ENCODE peak calls at places on chromosomes 1 and 21, in eight cellular contexts. P is GM23338, S is GM23248, G is IMR-90, W is MM.1S, C is PC-3, D is fibroblast of lung, O is keratinocyte. M is an unnamed sample. For H4K20me1, the result is how much of the 10 kb centered on the place peaks cover.

GRCh38 chr1:59418361-59418760 is 121.5 kb downstream of the FGGY start:
- DNase-seq in G (peak), S (no peak), P (peak), W (no peak), O (no peak), C (no peak), D (peak), M (peak)

GRCh38 chr1:204725821-204726448 is 40.4 kb upstream of the LRRN2 start:
- DNase-seq in O (peak), P (no peak), D (peak), C (peak), S (no peak), G (no peak), W (no peak), M (no peak)

GRCh38 chr1:54051936-54052469 is 1.0 kb downstream of the TMEM59 start:
- DNase-seq in W (no peak), C (peak), G (no peak), S (peak), P (peak), O (no peak), D (peak), M (peak)

GRCh38 chr1:172451002-172451443 is 7.2 kb upstream of the PIGC start:
- DNase-seq in C (peak), G (peak), W (no peak), S (peak), D (peak), P (no peak), O (no peak), M (peak)

GRCh38 chr1:5999711-6000443 is 7.7 kb upstream of the NPHP4 start:
- DNase-seq in D (no peak), S (no peak), P (no peak), G (no peak), O (no peak), C (no peak), W (no peak), M (no peak)

GRCh38 chr21:31203371-31204054 is 140.5 kb downstream of the TIAM1 start:
- DNase-seq in S (peak), P (no peak), C (peak), G (peak), D (peak), W (no peak), O (no peak), M (peak)

GRCh38 chr1:203751051-203751450 is 13.9 kb upstream of the LAX1 start:
- DNase-seq in D (peak), P (no peak), G (peak), S (peak), W (no peak), O (peak), C (no peak), M (peak)

GRCh38 chr21:40465382-40465781 is 381.6 kb downstream of the DSCAM start:
- DNase-seq in D (no peak), C (no peak), P (no peak), S (no peak), W (no peak), G (no peak), O (no peak), M (no peak)

GRCh38 chr1:222521299-222522104 is 26.4 kb downstream of the HHIPL2 start:
- DNase-seq in C (peak), D (peak), P (no peak), G (peak), W (no peak), S (peak), O (no peak), M (peak)

GRCh38 chr1:234887026-234887910 is 241.4 kb downstream of the TOMM20 start:
- DNase-seq in C (no peak), S (peak), G (peak), O (no peak), W (no peak), P (no peak), D (peak), M (peak)

GRCh38 chr21:42164064-42164789 is 54.7 kb upstream of the ABCG1 start:
- DNase-seq in G (no peak), O (no peak), C (peak), S (no peak), P (peak), W (peak), D (no peak), M (no peak)

GRCh38 chr1:38444311-38444710 is 397.7 kb upstream of the POU3F1 start:
- DNase-seq in D (peak), C (peak), P (no peak), O (peak), S (peak), W (no peak), G (peak), M (peak)

GRCh38 chr1:39269791-39270342 is 65.4 kb downstream of the MACF1 start:
- DNase-seq in D (no peak), C (no peak), O (no peak), S (peak), G (peak), P (no peak), W (peak), M (no peak)

GRCh38 chr1:112393634-112393976 is 2.4 kb upstream of the CTTNBP2NL start:
- DNase-seq in G (no peak), C (peak), P (no peak), W (no peak), O (no peak), D (peak), S (peak), M (no peak)

DNA sequence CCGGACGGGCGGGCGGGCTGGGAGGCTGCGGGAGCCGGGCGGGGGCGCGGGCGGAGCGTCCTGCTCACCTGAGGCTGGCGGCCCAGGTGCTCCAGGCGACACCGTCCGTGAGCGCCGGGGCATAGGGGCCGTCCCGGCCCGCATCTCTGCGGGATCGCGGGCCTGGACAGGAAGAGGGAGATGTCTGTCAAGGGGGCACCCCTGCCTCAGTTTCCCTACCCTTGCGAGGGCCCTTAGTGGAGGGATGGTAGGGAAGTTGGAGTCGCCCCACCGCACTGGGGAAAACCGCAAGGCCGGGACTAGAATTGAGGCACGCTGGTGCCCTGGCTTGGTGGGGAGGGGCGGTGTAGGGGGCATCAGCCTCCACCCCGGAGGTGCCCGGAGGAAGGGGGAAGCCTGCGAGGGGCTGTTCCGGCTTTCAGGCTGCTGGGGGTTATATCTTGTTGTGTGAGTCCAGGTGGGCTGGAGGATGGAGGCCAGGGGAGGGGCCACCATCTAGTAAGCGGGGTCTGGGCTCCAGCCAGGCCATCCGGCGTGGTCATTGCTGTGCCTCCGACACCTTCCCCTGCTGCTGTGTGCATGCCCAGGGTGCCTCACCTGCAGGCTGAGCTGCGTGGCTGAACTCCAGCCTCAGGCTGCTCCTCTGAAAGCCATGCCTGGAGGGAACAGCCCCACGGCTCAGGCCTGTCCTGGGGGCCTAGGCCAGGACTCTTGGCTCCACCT is 582 bp downstream of the VWA1 start:
- DNase-seq in O (no peak), P (no peak), C (no peak), G (no peak), D (no peak), S (no peak), W (no peak), M (no peak)
- H3K4me3 ChIP-seq in O (peak), P (peak), C (peak), G (peak), D (peak), S (peak), W (no peak), M (peak)

GRCh38 chr1:169122976-169123375 is 16.5 kb downstream of the ATP1B1 start:
- DNase-seq in P (no peak), S (no peak), O (no peak), G (no peak), C (no peak), D (no peak), W (no peak), M (no peak)

GRCh38 chr1:169119405-169119804 is 12.9 kb downstream of the ATP1B1 start:
- DNase-seq in S (peak), P (no peak), C (peak), G (peak), D (peak), W (no peak), O (peak), M (peak)

GRCh38 chr1:169118227-169118626 is 11.7 kb downstream of the ATP1B1 start:
- DNase-seq in O (no peak), G (no peak), D (no peak), C (peak), P (no peak), S (no peak), W (no peak), M (no peak)

GRCh38 chr1:169120066-169120465 is 13.6 kb downstream of the ATP1B1 start:
- DNase-seq in D (peak), G (peak), W (no peak), C (no peak), S (no peak), O (no peak), P (no peak), M (no peak)

GRCh38 chr1:169121146-169121923 is 14.8 kb downstream of the ATP1B1 start:
- DNase-seq in S (no peak), P (no peak), D (no peak), C (peak), G (peak), O (peak), W (no peak), M (no peak)
- H4K20me1 ChIP-seq in S (under half), P (under half), D (under half), C (under half), G (under half), O (under half), W (under half), M (under half)

GRCh38 chr1:119862276-119862675 is 34.0 kb downstream of the ADAM30 start:
- DNase-seq in S (peak), D (peak), P (no peak), G (peak), O (no peak), W (no peak), C (no peak), M (peak)

GRCh38 chr1:119865607-119866006 is 30.7 kb downstream of the ADAM30 start:
- DNase-seq in P (no peak), G (peak), W (no peak), D (peak), S (peak), O (no peak), C (no peak), M (no peak)

GRCh38 chr1:119861547-119861946 is 34.8 kb downstream of the ADAM30 start:
- DNase-seq in S (no peak), G (no peak), C (peak), D (no peak), P (no peak), W (no peak), O (no peak), M (no peak)

GRCh38 chr1:119859647-119860046 is 36.7 kb downstream of the ADAM30 start:
- DNase-seq in P (no peak), D (peak), O (no peak), S (peak), C (peak), G (peak), W (peak), M (peak)
- H3K27ac ChIP-seq in P (no peak), D (peak), O (no peak), S (peak), C (peak), G (peak), W (peak), M (no peak)

GRCh38 chr1:26419494-26419893 is 8.9 kb downstream of the LIN28A start:
- DNase-seq in S (no peak), W (no peak), O (no peak), P (no peak), D (no peak), G (no peak), C (no peak), M (no peak)
- H3K4me3 ChIP-seq in S (no peak), W (no peak), O (no peak), P (peak), D (no peak), G (no peak), C (no peak), M (no peak)

M was measured in astrocyte.